ENCODE peak calls at places on chromosomes 13 and 19, in ten cellular contexts. U is mammary epithelial cell, Q is BJ, L is SJSA1, Z is psoas muscle, E is ovary, Y is ascending aorta, M is brain microvascular endothelial cell, R is aorta, S is PC-9. T is an unnamed sample.

GRCh38 chr13:77184455-77184854 is 142.4 kb downstream of the MYCBP2 start:
- DNase-seq in U (peak; percentile 86), Q (no peak), L (no peak), Z (no peak), E (no peak), Y (no peak), M (no peak), R (no peak), S (no peak), T (no peak)

GRCh38 chr19:6842871-6843607 is 44.3 kb upstream of the ADGRE1 start:
- DNase-seq in U (no peak), Q (no peak), L (no peak), Z (no peak), E (no peak), Y (no peak), M (no peak), R (peak; percentile 43), S (no peak), T (no peak)

GRCh38 chr13:77767413-77767812 is 69.9 kb downstream of the SLAIN1 start:
- DNase-seq in U (no peak), Q (no peak), L (no peak), Z (no peak), E (no peak), Y (no peak), M (no peak), R (no peak), S (no peak), T (no peak)

GRCh38 chr13:29548722-29549446 is 46.6 kb downstream of the SLC7A1 start:
- DNase-seq in U (no peak), Q (no peak), L (no peak), Z (no peak), E (no peak), Y (no peak), M (peak; percentile 78), R (no peak), S (no peak), T (no peak)

GRCh38 chr13:97414392-97414791 is 19.6 kb upstream of the RAP2A start:
- DNase-seq in U (no peak), Q (no peak), L (no peak), Z (no peak), E (no peak), Y (no peak), M (no peak), R (no peak), S (no peak), T (no peak)

GRCh38 chr13:100394005-100394695 is 194.4 kb downstream of the GGACT start:
- DNase-seq in U (no peak), Q (peak; percentile 83), L (peak; percentile 63), Z (no peak), E (no peak), Y (no peak), M (peak; percentile 86), R (no peak), S (no peak), T (no peak)

GRCh38 chr19:45251452-45252354 is 632 bp downstream of the MARK4 start:
- DNase-seq in U (no peak), Q (no peak), L (no peak), Z (peak; percentile 59), E (peak; percentile 58), Y (no peak), M (no peak), R (no peak), S (peak; percentile 5), T (no peak)

GRCh38 chr19:16473875-16474397 is 2.2 kb upstream of the EPS15L1 start:
- DNase-seq in U (no peak), Q (no peak), L (no peak), Z (no peak), E (no peak), Y (no peak), M (no peak), R (no peak), S (no peak), T (no peak)

GRCh38 chr13:76723551-76724232 is 162.5 kb downstream of the KCTD12 start:
- DNase-seq in U (peak; percentile 17), Q (peak; percentile 78), L (peak; percentile 83), Z (no peak), E (peak; percentile 35), Y (no peak), M (peak; percentile 92), R (no peak), S (no peak), T (peak; percentile 15)

GRCh38 chr13:77529501-77529840 is 6.0 kb upstream of the SCEL start:
- DNase-seq in U (no peak), Q (no peak), L (no peak), Z (no peak), E (no peak), Y (no peak), M (no peak), R (no peak), S (no peak), T (no peak)

GRCh38 chr13:93736111-93736510 is 509.5 kb downstream of the GPC6 start:
- DNase-seq in U (no peak), Q (no peak), L (no peak), Z (no peak), E (no peak), Y (no peak), M (peak; percentile 64), R (no peak), S (no peak), T (no peak)

GRCh38 chr13:111960152-111960772 is 106.7 kb upstream of the SOX1 start:
- DNase-seq in U (no peak), Q (no peak), L (no peak), Z (no peak), E (no peak), Y (no peak), M (no peak), R (no peak), S (no peak), T (no peak)

GRCh38 chr13:111956261-111957151 is 110.4 kb upstream of the SOX1 start:
- DNase-seq in U (no peak), Q (no peak), L (peak; percentile 47), Z (no peak), E (no peak), Y (no peak), M (no peak), R (no peak), S (no peak), T (no peak)

GRCh38 chr13:111957913-111958450 is 109.0 kb upstream of the SOX1 start:
- DNase-seq in U (no peak), Q (no peak), L (no peak), Z (no peak), E (no peak), Y (no peak), M (no peak), R (no peak), S (no peak), T (no peak)

GRCh38 chr13:111961236-111961635 is 105.7 kb upstream of the SOX1 start:
- DNase-seq in U (no peak), Q (no peak), L (no peak), Z (no peak), E (no peak), Y (no peak), M (no peak), R (no peak), S (no peak), T (no peak)

DNA sequence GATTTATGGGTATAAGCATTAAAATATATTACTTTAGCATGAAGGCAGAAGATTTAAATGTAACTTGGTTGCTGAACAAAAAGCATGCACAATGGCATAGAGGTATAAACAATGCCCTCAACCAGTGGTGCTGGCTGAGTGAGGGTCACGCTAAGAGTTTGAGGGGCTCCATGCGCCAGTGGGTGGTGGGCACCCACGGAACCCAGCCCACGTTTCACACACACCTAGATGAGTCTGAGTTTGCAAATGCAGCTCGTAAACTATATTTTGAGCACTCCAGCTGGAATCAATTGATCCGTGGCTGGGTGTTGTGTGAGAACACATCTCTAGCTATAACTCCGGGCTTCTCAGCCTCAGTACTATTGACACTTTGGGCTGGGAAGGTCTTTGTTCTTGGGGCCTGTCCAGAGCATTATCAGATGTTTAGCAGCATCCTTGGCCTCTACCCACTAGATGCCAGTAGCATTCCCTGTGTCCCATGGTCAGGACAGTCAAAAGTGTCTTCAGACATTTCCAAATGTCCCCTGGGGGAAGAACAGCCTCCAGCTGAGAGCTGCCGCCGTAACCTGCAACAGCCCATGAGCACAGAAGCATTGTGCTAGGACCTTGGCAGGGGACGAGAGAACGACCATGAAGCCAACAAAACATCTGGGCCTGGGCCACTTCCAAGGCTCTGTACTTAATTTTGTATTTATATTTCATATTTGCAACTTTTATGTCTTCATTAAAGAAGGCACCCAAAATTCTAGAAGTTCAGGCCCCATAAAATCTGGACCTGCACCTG is 108.1 kb upstream of the SOX1 start:
- DNase-seq in U (no peak), Q (no peak), L (peak; percentile 38), Z (no peak), E (no peak), Y (no peak), M (no peak), R (no peak), S (no peak), T (no peak)
- H3K4me3 ChIP-seq in U (no peak overlapping the region), Q (no peak overlapping the region), L (no peak overlapping the region), Z (no peak overlapping the region), E (no peak overlapping the region), Y (no peak overlapping the region), M (no peak overlapping the region), R (no peak overlapping the region), S (no peak overlapping the region), T (no peak overlapping the region)

GRCh38 chr19:18418725-18419194 is 438 bp upstream of the SSBP4 start:
- DNase-seq in U (no peak), Q (no peak), L (no peak), Z (peak; percentile 75), E (peak; percentile 72), Y (peak; percentile 81), M (no peak), R (peak; percentile 83), S (no peak), T (no peak)
- H3K27me3 ChIP-seq in U (no peaks in the 10 kb centered on the region), Q (no peaks in the 10 kb centered on the region), L (no peaks in the 10 kb centered on the region), Z (peaks cover 5% of the 10 kb centered on the region), E (no peaks in the 10 kb centered on the region), Y (no peaks in the 10 kb centered on the region), M (no peaks in the 10 kb centered on the region), R (no peaks in the 10 kb centered on the region), S (no peaks in the 10 kb centered on the region), T (peaks cover 46% of the 10 kb centered on the region)

DNA sequence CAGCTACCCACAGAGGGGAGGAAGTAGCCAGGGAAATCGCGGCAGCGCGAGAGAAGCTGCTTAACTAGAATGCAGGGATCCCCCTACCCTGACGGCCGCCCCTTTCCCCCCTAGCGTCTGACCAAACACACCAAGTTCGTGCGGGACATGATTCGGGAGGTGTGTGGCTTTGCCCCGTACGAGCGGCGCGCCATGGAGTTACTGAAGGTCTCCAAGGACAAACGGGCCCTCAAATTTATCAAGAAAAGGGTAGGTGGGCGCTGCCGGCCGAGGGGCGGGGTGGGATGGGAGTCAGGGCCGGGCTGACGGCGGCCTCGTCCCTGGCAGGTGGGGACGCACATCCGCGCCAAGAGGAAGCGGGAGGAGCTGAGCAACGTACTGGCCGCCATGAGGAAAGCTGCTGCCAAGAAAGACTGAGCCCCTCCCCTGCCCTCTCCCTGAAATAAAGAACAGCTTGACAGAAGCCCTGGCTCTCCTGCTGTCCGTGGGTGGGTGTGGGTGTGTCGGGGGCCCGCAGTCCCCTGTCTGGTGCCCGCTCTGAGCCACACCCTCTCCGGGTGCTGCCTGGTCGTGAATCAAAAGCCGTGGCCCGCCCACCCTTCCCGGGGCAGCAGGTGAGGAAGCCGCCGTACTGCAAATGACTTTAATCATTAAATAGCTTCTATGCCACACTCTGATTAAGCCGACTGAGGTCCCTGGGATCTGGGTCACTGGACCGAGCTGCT is 1.3 kb downstream of the RPL36 start:
- DNase-seq in U (peak; percentile 52), Q (no peak), L (peak; percentile 46), Z (peak; percentile 85), E (peak; percentile 86), Y (no peak), M (no peak), R (no peak), S (peak; percentile 47), T (peak; percentile 81)
- H3K36me3 ChIP-seq in U (peaks cover 10% of the 10 kb centered on the region), Q (peaks cover 49% of the 10 kb centered on the region), L (peaks cover 62% of the 10 kb centered on the region), Z (peaks cover 8% of the 10 kb centered on the region), E (no peaks in the 10 kb centered on the region), Y (peaks cover 47% of the 10 kb centered on the region), M (peaks cover 53% of the 10 kb centered on the region), R (peaks cover 6% of the 10 kb centered on the region), S (peaks cover 9% of the 10 kb centered on the region), T (peaks cover 50% of the 10 kb centered on the region)

GRCh38 chr13:99224019-99224418 is 23.4 kb downstream of the UBAC2 start:
- DNase-seq in U (no peak), Q (no peak), L (peak; percentile 62), Z (no peak), E (no peak), Y (no peak), M (no peak), R (no peak), S (no peak), T (no peak)
- H3K4me3 ChIP-seq in U (no peak overlapping the region), Q (no peak overlapping the region), L (no peak overlapping the region), Z (no peak overlapping the region), E (no peak overlapping the region), Y (no peak overlapping the region), M (no peak overlapping the region), R (no peak overlapping the region), S (no peak overlapping the region), T (no peak overlapping the region)